ENCODE peak calls at places on chromosomes 7 and 10, in six cellular contexts. Q is pancreas, J is WERI-Rb-1, G is colonic mucosa, B is adrenal gland, C is fibroblast of lung. U is an unnamed sample. For H3K9me3, the result is how much of the 10 kb centered on the place peaks cover.

GRCh38 chr7:157930441-157930840 is 593.6 kb downstream of the DNAJB6 start:
- DNase-seq in Q (no peak), J (no peak), G (no peak), C (no peak), B (no peak), U (no peak)

GRCh38 chr10:25226775-25227682 is 52.2 kb downstream of the GPR158 start:
- DNase-seq in B (peak), C (peak), Q (no peak), G (peak), J (peak), U (peak)

GRCh38 chr10:77685494-77685893 is 47.9 kb upstream of the KCNMA1 start:
- DNase-seq in B (no peak), G (peak), J (no peak), Q (no peak), C (no peak), U (no peak)

GRCh38 chr7:1055084-1055450 is 10.7 kb downstream of the GPR146 start:
- DNase-seq in G (peak), B (peak), Q (peak), J (no peak), C (no peak), U (peak)

GRCh38 chr7:131459256-131459655 is 97.2 kb downstream of the PODXL start:
- DNase-seq in J (no peak), Q (no peak), G (no peak), B (no peak), C (peak), U (no peak)

GRCh38 chr7:66739953-66740301 is 606 bp upstream of the RABGEF1 start:
- DNase-seq in C (no peak), Q (no peak), G (no peak), J (no peak), B (peak), U (no peak)

GRCh38 chr7:112080974-112081373 is 125.2 kb downstream of the DOCK4 start:
- DNase-seq in J (no peak), Q (no peak), B (peak), G (no peak), C (peak), U (peak)

GRCh38 chr10:74117738-74118137 is 32.9 kb downstream of the AP3M1 start:
- DNase-seq in C (no peak), B (no peak), J (no peak), Q (no peak), G (no peak), U (no peak)

GRCh38 chr10:89314676-89315075 is 12.8 kb downstream of the IFIT2 start:
- DNase-seq in B (no peak), G (no peak), C (no peak), J (no peak), Q (no peak), U (no peak)

GRCh38 chr7:140696679-140697446 is at the start of gene NDUFB2:
- DNase-seq in Q (peak), C (peak), B (peak), G (peak), J (peak), U (peak)

GRCh38 chr10:131252586-131253276 is 58.8 kb downstream of the TCERG1L start:
- DNase-seq in C (no peak), B (no peak), J (no peak), Q (no peak), G (no peak), U (no peak)

GRCh38 chr7:129667116-129667515 is 55.6 kb downstream of the NRF1 start:
- DNase-seq in J (no peak), Q (no peak), B (no peak), C (no peak), G (no peak), U (no peak)

GRCh38 chr10:80700252-80700651 is 162.6 kb downstream of the SH2D4B start:
- DNase-seq in B (no peak), J (no peak), C (no peak), G (no peak), Q (no peak), U (no peak)

GRCh38 chr10:80690434-80690833 is 152.7 kb downstream of the SH2D4B start:
- DNase-seq in B (no peak), C (no peak), G (no peak), J (no peak), Q (no peak), U (no peak)

GRCh38 chr10:80697926-80698325 is 160.2 kb downstream of the SH2D4B start:
- DNase-seq in Q (no peak), G (no peak), C (no peak), B (no peak), J (no peak), U (no peak)

GRCh38 chr10:80699602-80700039 is 161.9 kb downstream of the SH2D4B start:
- DNase-seq in C (peak), G (peak), Q (peak), J (peak), B (peak), U (peak)

DNA sequence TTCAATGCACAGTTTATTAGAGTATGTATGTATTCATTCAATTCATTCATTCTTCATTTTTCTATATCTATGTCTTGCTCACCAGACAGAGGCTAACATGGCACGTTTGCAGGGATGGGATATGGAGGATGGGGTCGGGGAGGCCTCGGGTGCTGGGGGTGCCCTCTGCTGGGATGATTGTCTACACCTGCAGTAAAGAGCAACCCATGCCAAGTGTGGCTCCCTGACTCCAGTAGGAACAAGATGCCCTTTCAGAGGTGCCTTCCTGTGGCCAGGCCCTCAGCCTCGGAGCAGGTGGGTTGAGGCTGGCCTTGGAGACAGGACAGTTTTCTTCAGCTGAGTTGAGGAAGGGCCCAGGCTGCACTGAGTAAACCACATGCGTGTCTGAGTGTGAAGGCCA is 157.2 kb downstream of the SH2D4B start:
- DNase-seq in C (no peak), G (no peak), B (no peak), J (no peak), Q (no peak), U (no peak)
- TF ChIP-seq CTCF in C (no peak), G (no peak), B (no peak), J (peak), Q (no peak), U (no peak)

GRCh38 chr10:114429581-114430335 is 25.5 kb upstream of the AFAP1L2 start:
- DNase-seq in Q (no peak), B (no peak), C (no peak), G (no peak), J (no peak), U (no peak)

GRCh38 chr10:114431414-114431767 is 27.1 kb upstream of the AFAP1L2 start:
- DNase-seq in G (no peak), B (no peak), Q (no peak), J (no peak), C (no peak), U (no peak)

GRCh38 chr10:114430688-114431413 is 26.5 kb upstream of the AFAP1L2 start:
- DNase-seq in C (no peak), B (no peak), J (no peak), Q (peak), G (no peak), U (no peak)

GRCh38 chr10:114426476-114426875 is 22.2 kb upstream of the AFAP1L2 start:
- DNase-seq in Q (no peak), J (no peak), B (no peak), C (no peak), G (no peak), U (peak)

DNA sequence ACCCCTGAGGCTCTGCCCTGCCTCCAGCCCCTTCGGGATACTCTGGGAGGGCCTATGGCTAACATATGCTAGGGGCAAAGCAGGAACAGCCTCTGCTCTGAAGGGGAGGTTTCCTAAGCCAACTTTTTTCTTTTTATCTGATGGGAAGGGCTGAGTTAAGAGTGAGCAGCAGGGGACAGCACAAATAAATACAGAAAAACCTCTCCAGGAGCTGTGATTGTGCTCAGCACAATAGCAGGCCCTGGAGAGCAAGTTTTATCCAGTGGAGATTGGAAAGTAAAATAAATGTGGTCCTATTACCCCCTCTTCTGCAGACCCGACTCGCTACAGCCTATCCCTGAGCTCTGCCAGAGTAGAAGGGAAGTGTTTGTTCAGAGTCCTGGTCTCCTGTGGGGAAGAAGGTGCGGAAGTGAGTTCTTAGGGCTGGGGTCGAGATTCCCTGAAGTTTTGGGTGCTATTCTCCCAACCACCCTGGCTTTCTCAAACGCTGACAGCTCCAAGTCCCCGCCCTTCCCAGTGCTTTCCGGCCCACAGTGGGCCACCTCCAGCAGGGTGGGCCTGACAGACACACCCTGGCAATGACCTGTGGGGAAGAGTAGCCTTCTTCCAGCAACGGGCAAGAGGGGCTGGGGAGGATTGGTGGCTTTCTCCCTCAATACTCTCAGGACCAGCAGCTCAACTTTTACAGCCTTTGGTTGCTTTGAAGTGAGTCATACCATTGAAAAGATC is 23.0 kb upstream of the AFAP1L2 start:
- DNase-seq in J (no peak), B (no peak), Q (no peak), C (no peak), G (no peak), U (peak)
- H3K27ac ChIP-seq in J (no peak), B (no peak), Q (peak), C (no peak), G (no peak), U (no peak)

DNA sequence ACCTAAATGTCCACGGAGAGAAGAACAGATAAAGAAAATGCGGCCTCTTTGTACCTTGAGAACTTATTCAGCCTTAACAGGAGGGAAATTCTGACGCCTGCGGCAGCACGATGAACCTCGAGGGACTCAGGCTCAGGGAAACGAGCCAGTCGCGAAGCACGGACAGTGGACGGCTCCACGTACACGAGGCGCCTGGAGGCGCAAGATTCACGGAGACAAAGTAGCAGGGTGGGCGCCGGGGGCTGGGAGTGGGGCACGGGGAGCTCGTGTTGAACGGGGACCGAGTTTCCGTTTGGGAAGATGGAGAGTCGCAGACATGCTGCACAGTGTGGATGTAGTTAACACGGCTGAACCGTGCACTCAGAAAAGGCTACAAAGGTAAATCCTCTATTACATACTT is 13.2 kb upstream of the UTF1 start:
- DNase-seq in G (no peak), B (no peak), C (no peak), Q (peak), J (no peak), U (no peak)
- H3K9me3 ChIP-seq in G (under half), B (under half), C (under half), Q (under half), J (under half), U (under half)

GRCh38 chr7:121985476-121985875 is 112.5 kb downstream of the PTPRZ1 start:
- DNase-seq in G (no peak), J (no peak), Q (no peak), B (no peak), C (no peak), U (no peak)
- TF ChIP-seq CTCF in G (no peak), J (no peak), Q (no peak), B (no peak), C (no peak), U (no peak)

U was measured in endothelial cell of umbilical vein.